ENCODE peak calls at places on chromosomes 4 and X, in nine cellular contexts. I is endothelial cell, M is heart left ventricle, B is AG09309, U is right lobe of liver, E is kidney epithelial cell, K is sigmoid colon, R is tibial nerve, W is foreskin fibroblast. O is an unnamed sample.

GRCh38 chrX:143081231-143081630 is 55.5 kb downstream of the SPANXN4 start:
- DNase-seq in I (no peak), M (no peak), B (no peak), U (no peak), E (no peak), K (no peak), R (no peak), W (no peak), O (no peak)

GRCh38 chr4:139530833-139531427 is 25.1 kb downstream of the SETD7 start:
- DNase-seq in I (peak), M (peak), B (no peak), U (peak), E (no peak), K (no peak), R (no peak), W (peak), O (peak)

GRCh38 chrX:125236955-125237354 is 82.7 kb upstream of the TEX13C start:
- DNase-seq in I (no peak), M (no peak), B (no peak), U (no peak), E (no peak), K (no peak), R (no peak), W (no peak), O (no peak)

GRCh38 chr4:139454111-139454600 is at the start of gene RAB33B:
- DNase-seq in I (no peak), M (no peak), B (peak), U (no peak), E (no peak), K (no peak), R (peak), W (no peak), O (peak)

GRCh38 chr4:103054030-103054429 is 22.5 kb downstream of the SLC9B2 start:
- DNase-seq in I (no peak), M (no peak), B (no peak), U (no peak), E (no peak), K (no peak), R (peak), W (peak), O (peak)

GRCh38 chr4:86967798-86968197 is 33.0 kb downstream of the AFF1 start:
- DNase-seq in I (no peak), M (no peak), B (no peak), U (no peak), E (no peak), K (no peak), R (no peak), W (peak), O (peak)

GRCh38 chr4:4838602-4839470 is 20.6 kb upstream of the MSX1 start:
- DNase-seq in I (no peak), M (no peak), B (no peak), U (no peak), E (no peak), K (no peak), R (no peak), W (no peak), O (no peak)

GRCh38 chrX:119762718-119763117 is 4.3 kb downstream of the SOWAHD start:
- DNase-seq in I (no peak), M (no peak), B (no peak), U (no peak), E (no peak), K (no peak), R (no peak), W (peak), O (no peak)

GRCh38 chrX:40966204-40966820 is 118.9 kb upstream of the USP9X start:
- DNase-seq in I (no peak), M (no peak), B (no peak), U (no peak), E (no peak), K (no peak), R (no peak), W (no peak), O (no peak)

GRCh38 chr4:162010362-162010761 is 153.4 kb downstream of the FSTL5 start:
- DNase-seq in I (no peak), M (no peak), B (no peak), U (no peak), E (no peak), K (no peak), R (no peak), W (no peak), O (no peak)

GRCh38 chr4:129140521-129140920 is 44.6 kb downstream of the C4orf33 start:
- DNase-seq in I (no peak), M (no peak), B (no peak), U (no peak), E (no peak), K (no peak), R (no peak), W (peak), O (peak)
- TF ChIP-seq CTCF in I (no peak), M (no peak), B (no peak), U (peak), E (no peak), K (no peak), R (no peak), W (peak), O (peak)

GRCh38 chr4:17336524-17336941 is 175.4 kb downstream of the QDPR start:
- DNase-seq in I (peak), M (peak), B (no peak), U (peak), E (peak), K (peak), R (no peak), W (no peak), O (no peak)

GRCh38 chr4:17336986-17337385 is 174.9 kb downstream of the QDPR start:
- DNase-seq in I (no peak), M (no peak), B (no peak), U (no peak), E (no peak), K (no peak), R (no peak), W (no peak), O (no peak)

GRCh38 chr4:17335371-17335770 is 176.5 kb downstream of the QDPR start:
- DNase-seq in I (no peak), M (no peak), B (no peak), U (no peak), E (no peak), K (no peak), R (no peak), W (no peak), O (no peak)

GRCh38 chr4:17336069-17336468 is 175.8 kb downstream of the QDPR start:
- DNase-seq in I (no peak), M (no peak), B (no peak), U (no peak), E (no peak), K (no peak), R (no peak), W (no peak), O (no peak)

GRCh38 chr4:17332483-17332882 is 179.4 kb downstream of the QDPR start:
- DNase-seq in I (no peak), M (no peak), B (no peak), U (no peak), E (no peak), K (no peak), R (no peak), W (no peak), O (no peak)
- TF ChIP-seq CTCF in I (no peak), M (no peak), B (no peak), U (no peak), E (no peak), K (no peak), R (no peak), W (peak), O (no peak)

GRCh38 chr4:119498520-119498919 is 130.1 kb downstream of the PDE5A start:
- DNase-seq in I (no peak), M (peak), B (no peak), U (no peak), E (no peak), K (peak), R (no peak), W (no peak), O (peak)

GRCh38 chr4:119489305-119489704 is 139.3 kb downstream of the PDE5A start:
- DNase-seq in I (no peak), M (no peak), B (no peak), U (no peak), E (no peak), K (no peak), R (no peak), W (no peak), O (no peak)

GRCh38 chr4:119490335-119490734 is 138.3 kb downstream of the PDE5A start:
- DNase-seq in I (peak), M (no peak), B (no peak), U (no peak), E (no peak), K (no peak), R (no peak), W (peak), O (peak)

DNA sequence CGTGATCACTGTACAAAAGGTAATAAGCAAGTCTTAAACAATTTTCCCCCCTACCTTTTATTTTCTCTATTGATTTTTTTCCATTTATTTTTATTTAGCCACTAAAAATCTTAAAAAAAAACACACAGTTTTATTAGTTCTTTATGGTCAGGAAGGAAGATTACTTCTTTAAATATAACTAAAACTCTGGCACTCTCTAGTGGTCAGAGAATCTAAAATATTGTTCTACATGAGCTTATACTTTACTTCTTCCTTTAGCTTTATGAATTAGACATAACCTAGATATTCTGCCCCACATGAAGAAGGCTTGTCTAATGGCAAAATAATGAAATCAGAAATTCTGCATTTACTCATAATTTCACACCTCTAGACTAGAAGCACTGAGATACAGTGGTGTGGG is 135.2 kb downstream of the PDE5A start:
- DNase-seq in I (no peak), M (no peak), B (no peak), U (no peak), E (no peak), K (no peak), R (no peak), W (peak), O (peak)
- TF ChIP-seq CTCF in I (no peak), M (no peak), B (no peak), U (peak), E (no peak), K (no peak), R (no peak), W (peak), O (peak)

GRCh38 chrX:137166591-137166990 is 132.8 kb upstream of the GPR101 start:
- DNase-seq in I (peak), M (no peak), B (no peak), U (no peak), E (no peak), K (no peak), R (no peak), W (no peak), O (no peak)
- TF ChIP-seq CTCF in I (peak), M (no peak), B (peak), U (peak), E (peak), K (no peak), R (no peak), W (no peak), O (peak)

DNA sequence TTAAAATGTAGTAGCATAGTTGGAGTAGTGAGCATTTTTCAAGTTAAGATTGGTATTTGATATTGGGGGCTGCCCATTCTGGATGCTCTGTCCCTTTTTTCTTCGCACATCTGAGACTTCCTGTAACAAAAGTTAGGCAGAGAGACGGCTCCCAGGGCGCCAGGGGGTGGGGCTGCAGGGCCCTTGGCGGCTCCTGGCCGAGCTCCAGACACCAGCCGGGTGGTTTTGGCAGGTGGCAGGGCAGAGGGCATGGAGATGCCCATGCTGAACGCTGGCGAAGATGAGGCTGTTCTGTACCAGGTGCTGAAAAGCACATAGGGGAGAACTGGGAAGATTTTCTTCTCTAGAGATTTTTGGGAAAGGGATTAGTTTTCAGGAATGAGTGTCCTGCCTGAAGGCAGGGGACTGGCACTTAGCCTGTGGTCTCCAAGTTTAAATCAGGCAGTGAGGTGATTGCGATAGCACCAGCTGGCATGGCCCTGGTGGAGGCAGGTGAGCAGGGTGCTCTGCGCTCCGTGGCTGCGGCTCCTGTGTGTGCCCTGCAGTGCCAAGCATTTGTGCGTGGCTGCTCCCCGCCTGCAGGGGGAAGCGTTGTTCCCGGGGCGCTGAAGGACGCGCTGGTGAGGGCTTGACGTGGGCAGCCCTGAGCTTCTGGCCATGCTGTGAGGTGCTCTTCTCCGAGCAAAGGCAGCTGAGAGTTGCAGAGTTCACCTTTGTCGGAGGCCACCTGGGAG is 23.6 kb upstream of the HGFAC start:
- DNase-seq in I (no peak), M (no peak), B (no peak), U (peak), E (no peak), K (peak), R (peak), W (no peak), O (no peak)
- TF ChIP-seq CTCF in I (no peak), M (no peak), B (peak), U (peak), E (no peak), K (no peak), R (no peak), W (no peak), O (no peak)

DNA sequence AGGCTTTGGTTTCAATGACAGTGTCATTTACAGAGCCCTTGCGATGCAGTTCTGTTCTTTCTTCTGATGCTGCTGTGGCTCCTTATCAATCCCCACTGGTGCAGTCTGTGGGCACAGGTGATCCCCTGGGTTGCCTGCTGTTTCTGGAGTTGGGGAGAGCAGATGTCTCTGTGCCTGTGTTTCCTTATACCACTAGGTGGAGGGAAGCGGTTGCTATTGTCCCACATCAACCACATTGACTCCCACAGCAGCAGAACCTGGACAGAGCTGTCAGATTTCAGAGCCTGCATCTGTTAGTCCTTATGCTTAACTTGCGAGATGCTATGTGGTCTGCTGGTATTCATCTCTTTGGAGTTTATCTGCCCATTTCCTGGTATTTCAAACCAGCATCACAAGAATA is 57.7 kb downstream of the NEIL3 start:
- DNase-seq in I (peak), M (no peak), B (peak), U (no peak), E (no peak), K (no peak), R (no peak), W (peak), O (peak)
- TF ChIP-seq CTCF in I (no peak), M (no peak), B (peak), U (peak), E (peak), K (no peak), R (no peak), W (peak), O (peak)

GRCh38 chr4:123997736-123998449 is 601.3 kb downstream of the SPRY1 start:
- DNase-seq in I (no peak), M (no peak), B (no peak), U (no peak), E (no peak), K (no peak), R (no peak), W (no peak), O (no peak)

GRCh38 chr4:123997116-123997515 is 600.5 kb downstream of the SPRY1 start:
- DNase-seq in I (no peak), M (no peak), B (no peak), U (no peak), E (no peak), K (no peak), R (no peak), W (no peak), O (no peak)

GRCh38 chr4:123995939-123996338 is 599.3 kb downstream of the SPRY1 start:
- DNase-seq in I (no peak), M (no peak), B (peak), U (no peak), E (peak), K (no peak), R (no peak), W (peak), O (peak)

GRCh38 chr4:123990310-123990709 is 593.7 kb downstream of the SPRY1 start:
- DNase-seq in I (no peak), M (no peak), B (no peak), U (no peak), E (no peak), K (no peak), R (no peak), W (no peak), O (no peak)

GRCh38 chr4:123994917-123995316 is 598.3 kb downstream of the SPRY1 start:
- DNase-seq in I (no peak), M (no peak), B (no peak), U (no peak), E (no peak), K (no peak), R (no peak), W (no peak), O (no peak)
- TF ChIP-seq CTCF in I (peak), M (no peak), B (no peak), U (no peak), E (no peak), K (no peak), R (no peak), W (no peak), O (peak)

GRCh38 chr4:177384856-177385396 is 57.3 kb downstream of the AGA start:
- DNase-seq in I (no peak), M (no peak), B (no peak), U (no peak), E (no peak), K (no peak), R (no peak), W (no peak), O (no peak)

GRCh38 chr4:177385576-177386320 is 56.5 kb downstream of the AGA start:
- DNase-seq in I (no peak), M (no peak), B (no peak), U (no peak), E (no peak), K (no peak), R (no peak), W (no peak), O (peak)

GRCh38 chr4:177375971-177376370 is 66.3 kb downstream of the AGA start:
- DNase-seq in I (no peak), M (no peak), B (no peak), U (no peak), E (no peak), K (no peak), R (no peak), W (no peak), O (no peak)

GRCh38 chr4:177381762-177382310 is 60.4 kb downstream of the AGA start:
- DNase-seq in I (no peak), M (no peak), B (no peak), U (no peak), E (no peak), K (no peak), R (no peak), W (no peak), O (no peak)

GRCh38 chr4:177380730-177381287 is 61.4 kb downstream of the AGA start:
- DNase-seq in I (no peak), M (no peak), B (no peak), U (no peak), E (no peak), K (no peak), R (no peak), W (no peak), O (peak)
- TF ChIP-seq CTCF in I (no peak), M (no peak), B (peak), U (no peak), E (peak), K (no peak), R (no peak), W (no peak), O (peak)